ENCODE peak calls at places on chromosomes 12 and 14, in four cellular contexts. E, A, F and T are unnamed samples.

GRCh38 chr14:101088395-101088667 is 184.8 kb upstream of the RTL1 start:
- DNase-seq in E (no peak), F (no peak), A (no peak), T (no peak)

GRCh38 chr12:89494411-89495231 is 30.0 kb downstream of the GALNT4 start:
- DNase-seq in E (no peak), A (no peak), F (no peak), T (no peak)

GRCh38 chr12:40505327-40505726 is 186.9 kb upstream of the CNTN1 start:
- DNase-seq in F (no peak), E (no peak), A (no peak), T (no peak)

GRCh38 chr12:94849411-94849976 is 154.0 kb downstream of the NDUFA12 start:
- DNase-seq in A (no peak), E (no peak), F (no peak), T (no peak)

GRCh38 chr12:122459211-122459610 is 36.7 kb upstream of the CLIP1 start:
- DNase-seq in E (no peak), A (no peak), F (no peak), T (no peak)

GRCh38 chr12:26736563-26737486 is 96.2 kb downstream of the ITPR2 start:
- DNase-seq in E (peak), A (no peak), F (no peak), T (no peak)

GRCh38 chr12:30428098-30428497 is 267.6 kb downstream of the IPO8 start:
- DNase-seq in A (no peak), F (no peak), E (no peak), T (no peak)

GRCh38 chr12:131177599-131177998 is 223.9 kb downstream of the ADGRD1 start:
- DNase-seq in E (no peak), F (no peak), A (no peak), T (no peak)

GRCh38 chr14:102583726-102584125 is 8.7 kb upstream of the RCOR1 start:
- DNase-seq in F (no peak), E (no peak), A (no peak), T (no peak)

GRCh38 chr14:52307870-52308269 is 6.2 kb upstream of the PTGER2 start:
- DNase-seq in E (no peak), F (no peak), A (no peak), T (no peak)

GRCh38 chr12:3185260-3185870 is 108.2 kb downstream of the TSPAN9 start:
- DNase-seq in F (no peak), E (no peak), A (no peak), T (no peak)

DNA sequence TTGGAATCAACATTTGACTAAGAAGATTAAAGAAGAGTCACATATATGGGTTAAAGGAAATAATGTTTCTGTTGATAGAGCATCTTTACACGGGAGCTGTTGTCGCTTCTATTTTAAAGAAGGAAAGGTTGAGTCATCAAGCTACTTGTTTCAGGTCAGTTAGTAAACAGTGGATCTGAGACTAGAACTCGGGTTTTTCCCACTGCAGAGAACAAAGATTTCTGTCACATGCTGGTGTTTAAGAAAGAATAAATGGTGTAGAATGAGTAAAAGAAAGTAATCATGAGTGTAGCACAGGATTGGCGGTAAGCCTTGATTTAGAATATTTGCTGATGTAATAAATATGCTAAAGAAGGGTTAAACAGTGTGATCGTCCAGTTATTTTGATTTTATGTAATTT is 455.5 kb downstream of the AEBP2 start:
- DNase-seq in E (no peak), F (no peak), A (peak), T (no peak)
- TF ChIP-seq SUZ12 in E (no peak), F (no peak), A (no peak), T (no peak)

GRCh38 chr14:95515080-95515489 is 1.4 kb downstream of the SYNE3 start:
- DNase-seq in E (no peak), A (no peak), F (no peak), T (no peak)

GRCh38 chr14:95514131-95515079 is 2.0 kb downstream of the SYNE3 start:
- DNase-seq in F (no peak), A (no peak), E (no peak), T (no peak)

GRCh38 chr14:95515523-95516517 is 630 bp downstream of the SYNE3 start:
- DNase-seq in A (no peak), E (peak), F (no peak), T (no peak)

GRCh38 chr14:95518045-95518751 is 1.7 kb upstream of the SYNE3 start:
- DNase-seq in A (no peak), E (no peak), F (no peak), T (no peak)

GRCh38 chr14:95516554-95517209 is at the start of gene SYNE3:
- DNase-seq in F (no peak), E (no peak), A (no peak), T (no peak)
- H3K9ac ChIP-seq in F (no peak), E (peak), A (peak), T (peak)

GRCh38 chr14:44803239-44803905 is 158.4 kb downstream of the KLHL28 start:
- DNase-seq in A (peak), E (peak), F (no peak), T (peak)
- TF ChIP-seq SUZ12 in A (no peak), E (no peak), F (no peak), T (no peak)

DNA sequence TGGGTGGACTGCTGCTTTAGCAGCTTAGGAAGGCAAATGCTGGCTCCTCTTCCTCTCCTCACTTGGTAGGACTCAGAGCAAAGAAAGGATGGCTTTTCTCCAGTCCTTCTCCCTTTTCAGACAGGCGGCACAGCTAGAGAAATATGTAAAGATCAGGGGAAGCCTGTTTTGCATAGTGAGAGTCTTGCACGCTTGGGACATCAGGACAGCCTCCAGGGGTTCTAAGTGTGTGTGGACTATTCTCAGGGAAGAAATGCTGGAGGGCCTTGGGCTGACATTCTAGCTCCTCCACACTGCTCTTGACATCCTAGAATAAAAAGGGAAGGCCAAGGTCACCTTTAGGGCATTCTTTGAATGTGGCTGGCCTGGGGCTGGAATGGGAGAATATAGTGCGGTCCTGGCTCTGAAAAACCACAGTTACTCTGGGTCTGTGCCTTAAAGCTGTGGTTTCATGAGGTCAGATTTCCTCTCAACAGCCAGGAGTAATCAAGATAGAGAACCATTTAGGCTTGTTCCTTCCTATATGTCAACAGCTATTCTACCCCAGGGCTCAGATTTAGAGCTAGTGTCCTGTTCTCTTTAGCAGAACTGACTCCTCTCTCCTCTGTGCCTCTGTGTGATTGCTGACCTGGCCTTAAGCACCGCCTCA is 24.3 kb downstream of the CMA1 start:
- DNase-seq in E (no peak), A (no peak), F (no peak), T (no peak)
- H3K9ac ChIP-seq in E (no peak), A (no peak), F (no peak), T (no peak)

GRCh38 chr14:32436993-32437392 is 107.9 kb downstream of the AKAP6 start:
- DNase-seq in F (no peak), A (no peak), E (no peak), T (no peak)
- TF ChIP-seq SUZ12 in F (no peak), A (no peak), E (no peak), T (no peak)

GRCh38 chr14:78875031-78875430 is 704.9 kb downstream of the NRXN3 start:
- DNase-seq in A (no peak), F (no peak), E (no peak), T (no peak)
- H3K9ac ChIP-seq in A (no peak), F (no peak), E (no peak), T (no peak)